ENCODE peak calls at places on chromosomes 6 and 20, in seven cellular contexts. One of them, this sample, is unnamed.

GRCh38 chr6:124964084-124964763 is 2.0 kb downstream of the RNF217 start:
- DNase-seq in tibial nerve: peak
- DNase-seq in CD8-positive, alpha-beta T cell: no peak
- DNase-seq in lower lobe of right lung: no peak
- DNase-seq in brain microvascular endothelial cell: no peak
- DNase-seq in stomach: no peak
- DNase-seq in Peyer's patch: peak
- DNase-seq in this sample: no peak

GRCh38 chr6:148577687-148578488 is 168.9 kb upstream of the UST start:
- DNase-seq in CD8-positive, alpha-beta T cell: peak
- DNase-seq in Peyer's patch: peak
- DNase-seq in stomach: peak
- DNase-seq in lower lobe of right lung: peak
- DNase-seq in brain microvascular endothelial cell: peak
- DNase-seq in tibial nerve: peak
- DNase-seq in this sample: no peak

GRCh38 chr6:127117979-127118504 is 429 bp upstream of the RSPO3 start:
- DNase-seq in lower lobe of right lung: peak
- DNase-seq in stomach: no peak
- DNase-seq in Peyer's patch: no peak
- DNase-seq in CD8-positive, alpha-beta T cell: no peak
- DNase-seq in brain microvascular endothelial cell: no peak
- DNase-seq in tibial nerve: no peak
- DNase-seq in this sample: no peak

GRCh38 chr20:21027569-21027968 is 78.6 kb downstream of the LINC00237 start:
- DNase-seq in Peyer's patch: no peak
- DNase-seq in brain microvascular endothelial cell: no peak
- DNase-seq in tibial nerve: no peak
- DNase-seq in lower lobe of right lung: no peak
- DNase-seq in stomach: no peak
- DNase-seq in CD8-positive, alpha-beta T cell: no peak
- DNase-seq in this sample: no peak

GRCh38 chr6:25006565-25007001 is 70.8 kb upstream of the RIPOR2 start:
- DNase-seq in tibial nerve: peak
- DNase-seq in stomach: peak
- DNase-seq in brain microvascular endothelial cell: peak
- DNase-seq in Peyer's patch: peak
- DNase-seq in lower lobe of right lung: peak
- DNase-seq in CD8-positive, alpha-beta T cell: peak
- DNase-seq in this sample: no peak

GRCh38 chr20:57195023-57195758 is 71.2 kb downstream of the BMP7 start:
- DNase-seq in brain microvascular endothelial cell: peak
- DNase-seq in stomach: no peak
- DNase-seq in tibial nerve: no peak
- DNase-seq in Peyer's patch: no peak
- DNase-seq in lower lobe of right lung: no peak
- DNase-seq in CD8-positive, alpha-beta T cell: no peak
- DNase-seq in this sample: no peak

GRCh38 chr6:136526196-136526930 is 23.9 kb downstream of the MAP7 start:
- DNase-seq in stomach: peak
- DNase-seq in tibial nerve: no peak
- DNase-seq in Peyer's patch: no peak
- DNase-seq in lower lobe of right lung: peak
- DNase-seq in brain microvascular endothelial cell: peak
- DNase-seq in CD8-positive, alpha-beta T cell: no peak
- DNase-seq in this sample: no peak

GRCh38 chr20:18688676-18689075 is 100.8 kb downstream of the DTD1 start:
- DNase-seq in CD8-positive, alpha-beta T cell: no peak
- DNase-seq in Peyer's patch: no peak
- DNase-seq in lower lobe of right lung: peak
- DNase-seq in stomach: no peak
- DNase-seq in brain microvascular endothelial cell: no peak
- DNase-seq in tibial nerve: no peak
- DNase-seq in this sample: no peak

GRCh38 chr6:105015482-105015881 is 58.6 kb downstream of the LIN28B start:
- DNase-seq in stomach: no peak
- DNase-seq in CD8-positive, alpha-beta T cell: no peak
- DNase-seq in tibial nerve: no peak
- DNase-seq in lower lobe of right lung: no peak
- DNase-seq in Peyer's patch: no peak
- DNase-seq in brain microvascular endothelial cell: no peak
- DNase-seq in this sample: no peak

GRCh38 chr6:35400901-35401311 is 51.2 kb upstream of the FANCE start:
- DNase-seq in tibial nerve: no peak
- DNase-seq in brain microvascular endothelial cell: no peak
- DNase-seq in stomach: peak
- DNase-seq in Peyer's patch: peak
- DNase-seq in lower lobe of right lung: no peak
- DNase-seq in CD8-positive, alpha-beta T cell: no peak
- DNase-seq in this sample: no peak

GRCh38 chr6:82567621-82568020 is 204.0 kb downstream of the TPBG start:
- DNase-seq in stomach: no peak
- DNase-seq in Peyer's patch: no peak
- DNase-seq in CD8-positive, alpha-beta T cell: no peak
- DNase-seq in lower lobe of right lung: no peak
- DNase-seq in brain microvascular endothelial cell: no peak
- DNase-seq in tibial nerve: no peak
- DNase-seq in this sample: no peak

GRCh38 chr6:45625191-45625664 is 247.5 kb upstream of the SUPT3H start:
- DNase-seq in lower lobe of right lung: no peak
- DNase-seq in Peyer's patch: no peak
- DNase-seq in tibial nerve: no peak
- DNase-seq in CD8-positive, alpha-beta T cell: no peak
- DNase-seq in brain microvascular endothelial cell: peak
- DNase-seq in stomach: no peak
- DNase-seq in this sample: no peak

GRCh38 chr20:62382306-62383198 is 4.4 kb upstream of the RPS21 start:
- DNase-seq in stomach: peak
- DNase-seq in Peyer's patch: peak
- DNase-seq in CD8-positive, alpha-beta T cell: peak
- DNase-seq in tibial nerve: peak
- DNase-seq in lower lobe of right lung: peak
- DNase-seq in brain microvascular endothelial cell: peak
- DNase-seq in this sample: no peak

GRCh38 chr6:4664117-4664626 is 112.0 kb upstream of the CDYL start:
- DNase-seq in brain microvascular endothelial cell: peak
- DNase-seq in lower lobe of right lung: no peak
- DNase-seq in Peyer's patch: peak
- DNase-seq in CD8-positive, alpha-beta T cell: no peak
- DNase-seq in tibial nerve: peak
- DNase-seq in stomach: no peak
- DNase-seq in this sample: peak

GRCh38 chr6:63904844-63905243 is 269.2 kb downstream of the PHF3 start:
- DNase-seq in brain microvascular endothelial cell: peak
- DNase-seq in stomach: no peak
- DNase-seq in tibial nerve: no peak
- DNase-seq in CD8-positive, alpha-beta T cell: no peak
- DNase-seq in lower lobe of right lung: no peak
- DNase-seq in Peyer's patch: no peak
- DNase-seq in this sample: no peak

GRCh38 chr20:63441136-63441776 is 31.2 kb downstream of the KCNQ2 start:
- DNase-seq in tibial nerve: no peak
- DNase-seq in CD8-positive, alpha-beta T cell: peak
- DNase-seq in brain microvascular endothelial cell: no peak
- DNase-seq in Peyer's patch: no peak
- DNase-seq in stomach: no peak
- DNase-seq in lower lobe of right lung: no peak
- DNase-seq in this sample: no peak

GRCh38 chr20:11261533-11262000 is 587.8 kb upstream of the JAG1 start:
- DNase-seq in Peyer's patch: no peak
- DNase-seq in tibial nerve: no peak
- DNase-seq in lower lobe of right lung: no peak
- DNase-seq in brain microvascular endothelial cell: peak
- DNase-seq in CD8-positive, alpha-beta T cell: no peak
- DNase-seq in stomach: no peak
- DNase-seq in this sample: no peak

GRCh38 chr6:149716181-149716580 is 1.7 kb downstream of the LATS1 start:
- DNase-seq in stomach: peak
- DNase-seq in CD8-positive, alpha-beta T cell: no peak
- DNase-seq in lower lobe of right lung: no peak
- DNase-seq in tibial nerve: no peak
- DNase-seq in brain microvascular endothelial cell: no peak
- DNase-seq in Peyer's patch: no peak
- DNase-seq in this sample: no peak

GRCh38 chr20:51935003-51935358 is 132.7 kb upstream of the SALL4 start:
- DNase-seq in tibial nerve: no peak
- DNase-seq in brain microvascular endothelial cell: no peak
- DNase-seq in stomach: no peak
- DNase-seq in CD8-positive, alpha-beta T cell: no peak
- DNase-seq in Peyer's patch: no peak
- DNase-seq in lower lobe of right lung: no peak
- DNase-seq in this sample: no peak

GRCh38 chr20:14790771-14791517 is 453.5 kb upstream of the FLRT3 start:
- DNase-seq in tibial nerve: no peak
- DNase-seq in Peyer's patch: no peak
- DNase-seq in CD8-positive, alpha-beta T cell: no peak
- DNase-seq in stomach: no peak
- DNase-seq in lower lobe of right lung: no peak
- DNase-seq in brain microvascular endothelial cell: peak
- DNase-seq in this sample: no peak

GRCh38 chr6:710601-711571 is 17.9 kb upstream of the EXOC2 start:
- DNase-seq in stomach: peak
- DNase-seq in CD8-positive, alpha-beta T cell: peak
- DNase-seq in Peyer's patch: peak
- DNase-seq in tibial nerve: peak
- DNase-seq in lower lobe of right lung: peak
- DNase-seq in brain microvascular endothelial cell: peak
- DNase-seq in this sample: peak

GRCh38 chr6:63731946-63732735 is 96.5 kb downstream of the PHF3 start:
- DNase-seq in CD8-positive, alpha-beta T cell: no peak
- DNase-seq in lower lobe of right lung: no peak
- DNase-seq in stomach: no peak
- DNase-seq in Peyer's patch: no peak
- DNase-seq in tibial nerve: no peak
- DNase-seq in brain microvascular endothelial cell: peak
- DNase-seq in this sample: no peak

GRCh38 chr20:44918342-44918741 is 8.5 kb downstream of the PABPC1L start:
- DNase-seq in lower lobe of right lung: no peak
- DNase-seq in stomach: no peak
- DNase-seq in CD8-positive, alpha-beta T cell: no peak
- DNase-seq in brain microvascular endothelial cell: no peak
- DNase-seq in Peyer's patch: no peak
- DNase-seq in tibial nerve: no peak
- DNase-seq in this sample: no peak

GRCh38 chr6:113011389-113011788 is 664.3 kb downstream of the RFPL4B start:
- DNase-seq in brain microvascular endothelial cell: no peak
- DNase-seq in Peyer's patch: no peak
- DNase-seq in lower lobe of right lung: no peak
- DNase-seq in CD8-positive, alpha-beta T cell: no peak
- DNase-seq in stomach: no peak
- DNase-seq in tibial nerve: no peak
- DNase-seq in this sample: no peak

GRCh38 chr6:96086745-96087144 is 71.0 kb downstream of the FUT9 start:
- DNase-seq in stomach: no peak
- DNase-seq in brain microvascular endothelial cell: no peak
- DNase-seq in Peyer's patch: no peak
- DNase-seq in lower lobe of right lung: no peak
- DNase-seq in tibial nerve: no peak
- DNase-seq in CD8-positive, alpha-beta T cell: no peak
- DNase-seq in this sample: no peak

GRCh38 chr6:96089173-96089572 is 73.4 kb downstream of the FUT9 start:
- DNase-seq in CD8-positive, alpha-beta T cell: no peak
- DNase-seq in tibial nerve: no peak
- DNase-seq in lower lobe of right lung: no peak
- DNase-seq in brain microvascular endothelial cell: no peak
- DNase-seq in Peyer's patch: no peak
- DNase-seq in stomach: peak
- DNase-seq in this sample: no peak
- TF ChIP-seq CTCF in CD8-positive, alpha-beta T cell: no peak
- TF ChIP-seq CTCF in tibial nerve: no peak
- TF ChIP-seq CTCF in lower lobe of right lung: no peak
- TF ChIP-seq CTCF in brain microvascular endothelial cell: peak
- TF ChIP-seq CTCF in Peyer's patch: no peak
- TF ChIP-seq CTCF in stomach: peak
- TF ChIP-seq CTCF in this sample: no peak

DNA sequence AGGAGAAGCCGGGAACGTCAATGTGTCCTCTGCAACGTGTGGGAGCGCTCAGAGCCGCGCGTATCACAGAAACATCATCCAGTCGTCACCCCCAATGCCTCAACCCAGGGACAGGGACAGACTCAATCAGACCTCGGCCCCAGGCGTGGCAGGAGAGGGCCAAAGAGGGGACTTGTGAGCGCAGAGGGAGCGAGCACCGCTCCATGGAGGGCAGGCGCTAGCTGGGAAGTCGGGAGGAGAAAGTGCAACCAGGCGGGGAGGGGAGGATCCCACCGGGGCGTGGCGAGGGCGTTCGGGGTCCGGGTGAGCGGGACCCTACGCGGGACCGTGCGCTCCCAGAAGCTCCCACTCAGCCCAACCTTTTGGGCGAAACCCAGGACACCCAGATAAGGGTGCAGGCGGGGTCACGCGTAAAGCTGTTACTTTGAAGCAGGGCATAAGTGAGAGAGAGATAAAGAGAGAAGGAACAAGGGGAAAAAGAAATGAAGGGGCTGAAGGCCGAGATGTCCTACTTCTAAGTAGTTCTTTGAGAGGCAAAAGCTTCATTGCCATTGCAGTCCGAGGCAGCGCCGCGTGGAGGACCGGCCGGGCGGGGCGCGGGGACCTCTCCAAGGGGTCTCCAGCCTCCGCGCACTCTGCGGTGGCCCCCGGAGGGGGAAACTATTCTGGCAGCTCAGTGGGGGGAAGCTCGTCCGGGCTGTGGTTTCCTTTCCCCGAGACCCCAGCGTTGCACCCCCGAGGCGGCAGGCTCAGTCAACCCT is 862 bp upstream of the SOBP start:
- DNase-seq in tibial nerve: peak
- DNase-seq in Peyer's patch: no peak
- DNase-seq in lower lobe of right lung: peak
- DNase-seq in CD8-positive, alpha-beta T cell: no peak
- DNase-seq in brain microvascular endothelial cell: no peak
- DNase-seq in stomach: no peak
- DNase-seq in this sample: peak
- H3K27ac ChIP-seq in tibial nerve: no peak
- H3K27ac ChIP-seq in Peyer's patch: peak
- H3K27ac ChIP-seq in lower lobe of right lung: peak
- H3K27ac ChIP-seq in CD8-positive, alpha-beta T cell: no peak
- H3K27ac ChIP-seq in brain microvascular endothelial cell: no peak
- H3K27ac ChIP-seq in stomach: peak
- H3K27ac ChIP-seq in this sample: peak

DNA sequence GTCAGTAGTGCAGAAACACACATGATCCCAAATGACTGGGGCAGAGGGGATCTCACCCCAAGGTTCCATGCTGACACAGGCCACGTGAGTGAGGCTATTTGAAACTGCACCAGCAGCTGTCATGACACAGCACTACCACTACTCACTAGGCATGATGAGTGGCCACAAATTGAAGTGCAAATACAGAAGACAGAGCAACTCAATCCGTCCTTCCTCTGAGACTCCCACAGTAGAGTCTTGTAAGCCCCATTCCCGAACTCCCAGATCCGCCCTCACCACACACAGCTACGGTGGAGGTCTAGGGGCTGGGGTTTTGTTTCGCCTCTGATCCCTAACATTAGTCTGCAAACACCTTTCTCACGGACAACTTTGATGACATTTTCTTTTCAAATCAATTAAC is 113.3 kb upstream of the NUP153 start:
- DNase-seq in Peyer's patch: no peak
- DNase-seq in lower lobe of right lung: no peak
- DNase-seq in brain microvascular endothelial cell: no peak
- DNase-seq in stomach: no peak
- DNase-seq in CD8-positive, alpha-beta T cell: no peak
- DNase-seq in tibial nerve: no peak
- DNase-seq in this sample: no peak
- TF ChIP-seq CTCF in Peyer's patch: no peak
- TF ChIP-seq CTCF in lower lobe of right lung: no peak
- TF ChIP-seq CTCF in brain microvascular endothelial cell: peak
- TF ChIP-seq CTCF in stomach: no peak
- TF ChIP-seq CTCF in CD8-positive, alpha-beta T cell: no peak
- TF ChIP-seq CTCF in tibial nerve: no peak
- TF ChIP-seq CTCF in this sample: no peak

GRCh38 chr6:79375635-79376425 is 141.3 kb upstream of the HMGN3 start:
- DNase-seq in Peyer's patch: no peak
- DNase-seq in lower lobe of right lung: no peak
- DNase-seq in stomach: no peak
- DNase-seq in tibial nerve: no peak
- DNase-seq in CD8-positive, alpha-beta T cell: no peak
- DNase-seq in brain microvascular endothelial cell: no peak
- DNase-seq in this sample: no peak
- H3K27ac ChIP-seq in Peyer's patch: no peak
- H3K27ac ChIP-seq in lower lobe of right lung: no peak
- H3K27ac ChIP-seq in stomach: no peak
- H3K27ac ChIP-seq in tibial nerve: no peak
- H3K27ac ChIP-seq in CD8-positive, alpha-beta T cell: no peak
- H3K27ac ChIP-seq in brain microvascular endothelial cell: no peak
- H3K27ac ChIP-seq in this sample: no peak